ENCODE peak calls at places on chromosomes 4 and X, in nine cellular contexts. K, U, M, V, R, S, Z, C and E are unnamed samples.

GRCh38 chr4:78032446-78032845 is 24.7 kb upstream of the FRAS1 start:
- DNase-seq in R (peak), C (no peak), M (no peak), V (no peak), K (no peak), U (no peak), S (no peak), Z (peak), E (peak)

GRCh38 chr4:8871417-8872401 is at the start of gene HMX1:
- DNase-seq in K (no peak), R (no peak), M (peak), Z (no peak), S (no peak), C (no peak), V (no peak), U (no peak), E (peak)

GRCh38 chrX:71607488-71607887 is 10.8 kb downstream of the CXCR3 start:
- DNase-seq in M (no peak), S (no peak), R (no peak), K (no peak), V (no peak), U (no peak), Z (no peak), C (no peak), E (no peak)

GRCh38 chrX:8245411-8245810 is 74.3 kb upstream of the VCX2 start:
- DNase-seq in R (no peak), S (no peak), Z (peak), C (no peak), U (no peak), V (no peak), K (no peak), M (no peak), E (no peak)

GRCh38 chr4:15990570-15991285 is 27.8 kb upstream of the FGFBP2 start:
- DNase-seq in C (no peak), U (no peak), M (no peak), V (no peak), K (no peak), Z (peak), R (no peak), S (no peak), E (no peak)

GRCh38 chr4:10205223-10205622 is 88.6 kb upstream of the WDR1 start:
- DNase-seq in C (no peak), U (no peak), M (no peak), R (peak), Z (no peak), S (no peak), K (peak), V (no peak), E (peak)

GRCh38 chr4:164383187-164384181 is 370.4 kb upstream of the SMIM31 start:
- DNase-seq in C (peak), R (peak), M (no peak), U (no peak), Z (peak), V (no peak), S (no peak), K (no peak), E (no peak)

GRCh38 chr4:182453830-182454229 is 210.6 kb downstream of the TENM3 start:
- DNase-seq in C (no peak), K (no peak), Z (no peak), V (no peak), U (no peak), S (no peak), R (no peak), M (no peak), E (no peak)

GRCh38 chrX:68934421-68934820 is 105.6 kb downstream of the EFNB1 start:
- DNase-seq in Z (no peak), V (no peak), K (no peak), M (no peak), U (no peak), R (no peak), S (no peak), C (no peak), E (no peak)

GRCh38 chr4:24651266-24651665 is 66.9 kb upstream of the DHX15 start:
- DNase-seq in U (no peak), S (no peak), Z (no peak), M (no peak), R (no peak), C (no peak), V (no peak), K (no peak), E (no peak)

GRCh38 chrX:130539721-130540321 is 138.0 kb downstream of the RBMX2 start:
- DNase-seq in C (peak), R (peak), M (peak), S (no peak), K (peak), V (peak), U (peak), Z (peak), E (peak)

GRCh38 chrX:119145241-119145653 is 17.6 kb upstream of the KIAA1210 start:
- DNase-seq in U (peak), R (peak), K (peak), S (no peak), Z (peak), C (peak), M (peak), V (peak), E (peak)

GRCh38 chr4:182017038-182017437 is 226.2 kb upstream of the TENM3 start:
- DNase-seq in S (no peak), Z (no peak), V (no peak), R (no peak), M (no peak), C (no peak), K (no peak), U (no peak), E (no peak)

GRCh38 chrX:17521871-17522693 is 147.1 kb downstream of the NHS start:
- DNase-seq in C (peak), M (peak), U (peak), R (peak), K (peak), S (no peak), V (peak), Z (peak), E (no peak)

GRCh38 chr4:158929939-158930344 is 161.1 kb downstream of the FNIP2 start:
- DNase-seq in U (no peak), C (no peak), Z (no peak), K (peak), M (no peak), S (no peak), V (no peak), R (no peak), E (no peak)

GRCh38 chr4:85824166-85824945 is 349.4 kb downstream of the ARHGAP24 start:
- DNase-seq in R (peak), C (no peak), M (no peak), U (no peak), Z (peak), V (no peak), S (no peak), K (no peak), E (no peak)

GRCh38 chrX:149512225-149512885 is 7.2 kb upstream of the IDS start:
- DNase-seq in R (peak), K (peak), V (peak), C (peak), U (peak), S (no peak), M (peak), Z (peak), E (peak)

GRCh38 chr4:123562994-123563745 is 166.6 kb downstream of the SPRY1 start:
- DNase-seq in S (no peak), U (peak), Z (peak), V (peak), C (no peak), M (no peak), K (peak), R (peak), E (peak)

GRCh38 chr4:123561525-123561924 is 164.9 kb downstream of the SPRY1 start:
- DNase-seq in Z (no peak), M (no peak), R (no peak), K (peak), V (no peak), U (no peak), S (no peak), C (no peak), E (no peak)

GRCh38 chr4:123557857-123558536 is 161.4 kb downstream of the SPRY1 start:
- DNase-seq in U (no peak), M (no peak), C (no peak), V (no peak), K (no peak), R (no peak), Z (no peak), S (no peak), E (no peak)

GRCh38 chr4:123558865-123559264 is 162.3 kb downstream of the SPRY1 start:
- DNase-seq in R (no peak), Z (no peak), K (no peak), S (no peak), C (no peak), M (no peak), U (no peak), V (no peak), E (no peak)

GRCh38 chr4:123559955-123560669 is 163.5 kb downstream of the SPRY1 start:
- DNase-seq in C (peak), Z (no peak), M (no peak), K (peak), V (peak), U (peak), R (no peak), S (no peak), E (peak)
- H3K4me3 ChIP-seq in C (no peak), Z (no peak), M (no peak), K (no peak), V (no peak), U (no peak), R (no peak), S (no peak), E (no peak)

GRCh38 chr4:112852586-112852985 is 196.9 kb upstream of the ANK2 start:
- DNase-seq in R (no peak), K (no peak), Z (no peak), V (no peak), C (no peak), U (no peak), S (no peak), M (no peak), E (no peak)

GRCh38 chr4:112855058-112855457 is 194.4 kb upstream of the ANK2 start:
- DNase-seq in M (no peak), K (no peak), C (no peak), R (no peak), Z (no peak), V (no peak), S (no peak), U (no peak), E (peak)

GRCh38 chr4:112854420-112854819 is 195.0 kb upstream of the ANK2 start:
- DNase-seq in S (no peak), V (no peak), Z (peak), K (no peak), M (no peak), R (no peak), C (no peak), U (no peak), E (no peak)

GRCh38 chr4:112857461-112857860 is 192.0 kb upstream of the ANK2 start:
- DNase-seq in U (peak), K (peak), R (peak), S (peak), Z (peak), M (peak), V (peak), C (peak), E (peak)

GRCh38 chr4:112853662-112854256 is 195.7 kb upstream of the ANK2 start:
- DNase-seq in V (peak), U (peak), C (peak), R (no peak), K (peak), Z (peak), S (no peak), M (no peak), E (no peak)
- TF ChIP-seq CTCF in V (peak), U (peak), C (peak), R (peak), K (peak), Z (peak), S (peak), M (peak), E (peak)

GRCh38 chrX:110414679-110415439 is 56.2 kb downstream of the RTL9 start:
- DNase-seq in M (no peak), R (peak), C (peak), V (no peak), U (no peak), K (peak), S (no peak), Z (no peak), E (peak)

GRCh38 chrX:110415440-110416167 is 57.0 kb downstream of the RTL9 start:
- DNase-seq in S (no peak), K (peak), M (no peak), R (peak), Z (peak), V (no peak), U (peak), C (peak), E (peak)

GRCh38 chrX:110413727-110414124 is 55.1 kb downstream of the RTL9 start:
- DNase-seq in C (no peak), U (no peak), V (no peak), R (no peak), M (no peak), K (no peak), Z (no peak), S (no peak), E (no peak)

GRCh38 chrX:110414273-110414672 is 55.6 kb downstream of the RTL9 start:
- DNase-seq in K (no peak), M (no peak), R (no peak), C (no peak), U (no peak), S (no peak), Z (no peak), V (no peak), E (no peak)

DNA sequence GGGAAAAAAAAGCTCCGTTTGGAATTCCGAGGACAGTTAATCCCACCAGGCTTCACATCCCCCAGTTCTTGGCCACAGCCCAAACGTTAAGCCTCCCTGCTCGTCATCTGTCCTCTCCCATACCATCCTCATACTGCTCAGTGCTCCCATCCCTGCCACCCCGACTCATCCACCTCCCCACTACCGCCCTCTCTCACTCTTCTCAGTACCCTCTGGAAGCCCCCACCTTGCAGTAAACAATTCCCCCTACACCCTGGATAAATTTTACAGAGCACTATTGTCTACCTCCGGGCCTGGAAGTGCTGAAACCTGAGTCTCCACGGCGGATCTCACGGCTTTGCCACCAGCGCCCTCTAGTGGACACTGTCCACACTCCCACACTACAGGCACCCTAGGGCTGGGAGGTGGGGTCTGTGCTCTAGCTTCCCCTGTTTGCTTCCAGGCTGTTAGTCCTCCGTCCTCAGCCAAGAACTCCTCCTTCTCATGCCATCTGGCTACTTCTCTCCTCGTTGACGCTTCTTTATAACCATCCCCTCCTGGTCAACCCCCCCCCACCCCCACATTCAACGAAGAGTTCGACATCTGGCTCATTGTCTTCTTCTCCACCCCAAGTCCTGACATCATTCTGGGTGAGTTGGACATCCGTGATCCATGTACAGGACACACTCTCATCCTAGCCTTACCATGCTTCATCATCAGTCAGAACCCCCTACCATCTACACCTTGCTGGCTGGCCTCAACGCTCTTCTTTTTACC is 54.5 kb downstream of the RTL9 start:
- DNase-seq in V (peak), R (peak), M (peak), U (peak), S (no peak), Z (peak), C (peak), K (peak), E (no peak)
- H3K4me3 ChIP-seq in V (no peak), R (no peak), M (no peak), U (no peak), S (no peak), Z (no peak), C (no peak), K (no peak), E (no peak)

GRCh38 chrX:63418211-63418610 is 67.1 kb upstream of the SPIN4 start:
- DNase-seq in V (no peak), Z (no peak), K (no peak), S (no peak), M (no peak), C (no peak), R (no peak), U (no peak), E (no peak)

GRCh38 chrX:63424063-63424462 is 72.9 kb upstream of the SPIN4 start:
- DNase-seq in M (no peak), C (no peak), V (no peak), R (peak), S (no peak), K (no peak), U (no peak), Z (peak), E (no peak)

GRCh38 chrX:63417649-63418048 is 66.5 kb upstream of the SPIN4 start:
- DNase-seq in M (no peak), K (no peak), V (no peak), U (no peak), R (no peak), C (no peak), Z (no peak), S (no peak), E (no peak)

GRCh38 chrX:63426519-63426918 is 75.4 kb upstream of the SPIN4 start:
- DNase-seq in U (no peak), V (no peak), M (no peak), Z (no peak), C (no peak), S (no peak), R (no peak), K (no peak), E (no peak)

GRCh38 chrX:63421411-63421810 is 70.3 kb upstream of the SPIN4 start:
- DNase-seq in R (no peak), M (no peak), Z (no peak), V (no peak), U (no peak), C (no peak), S (no peak), K (no peak), E (no peak)
- TF ChIP-seq CTCF in R (peak), M (no peak), Z (no peak), V (peak), U (no peak), C (no peak), S (no peak), K (peak), E (no peak)